ENCODE peak calls at places on chromosomes 2 and 18, in six cellular contexts. X is K562, T is H1, R is HCT116, L is SK-N-SH, S is HepG2. C is an unnamed sample.
A peak's percentile ranks its signal among the peaks of the same experiment; 100 is the strongest.

GRCh38 chr18:28062446-28062845 is 114.5 kb downstream of the CDH2 start:
- DNase-seq in X (no peak), T (no peak), R (no peak), L (no peak), S (no peak), C (no peak)

GRCh38 chr2:211258646-211259335 is 702.4 kb downstream of the CPS1 start:
- DNase-seq in X (no peak), T (no peak), R (no peak), L (no peak), S (no peak), C (no peak)

GRCh38 chr2:114754907-114755563 is 312.6 kb downstream of the DPP10 start:
- DNase-seq in X (no peak), T (no peak), R (no peak), L (no peak), S (no peak), C (no peak)

GRCh38 chr2:197889041-197889440 is 84.6 kb downstream of the PLCL1 start:
- DNase-seq in X (peak; percentile 77), T (no peak), R (no peak), L (no peak), S (no peak), C (no peak)

GRCh38 chr2:235063501-235063961 is 111.7 kb downstream of the SH3BP4 start:
- DNase-seq in X (no peak), T (no peak), R (no peak), L (no peak), S (no peak), C (no peak)

GRCh38 chr2:207855591-207855990 is 85.9 kb upstream of the FZD5 start:
- DNase-seq in X (no peak), T (no peak), R (no peak), L (no peak), S (no peak), C (no peak)

GRCh38 chr2:163465440-163465839 is 270.4 kb downstream of the FIGN start:
- DNase-seq in X (no peak), T (no peak), R (no peak), L (peak; percentile 49), S (no peak), C (no peak)

GRCh38 chr2:129907256-129907973 is 72.1 kb upstream of the RAB6C start:
- DNase-seq in X (no peak), T (no peak), R (no peak), L (no peak), S (no peak), C (no peak)

GRCh38 chr18:21391074-21391673 is 149.1 kb downstream of the GREB1L start:
- DNase-seq in X (no peak), T (no peak), R (peak; percentile 89), L (no peak), S (no peak), C (peak; percentile 76)

GRCh38 chr2:222296311-222296736 is 2.5 kb downstream of the PAX3 start:
- DNase-seq in X (no peak), T (no peak), R (no peak), L (no peak), S (no peak), C (no peak)

GRCh38 chr2:10169581-10169980 is 47.0 kb downstream of the RRM2 start:
- DNase-seq in X (no peak), T (no peak), R (no peak), L (peak; percentile 44), S (no peak), C (no peak)

GRCh38 chr2:24084386-24085375 is at the start of gene TP53I3:
- DNase-seq in X (peak; percentile 94), T (peak; percentile 75), R (peak; percentile 74), L (peak; percentile 97), S (peak; percentile 87), C (peak; percentile 76)

GRCh38 chr2:126703311-126703710 is 47.4 kb downstream of the GYPC start:
- DNase-seq in X (no peak), T (no peak), R (no peak), L (no peak), S (no peak), C (no peak)

GRCh38 chr18:12026562-12026961 is 45.3 kb downstream of the IMPA2 start:
- DNase-seq in X (no peak), T (no peak), R (no peak), L (no peak), S (no peak), C (no peak)

GRCh38 chr2:239644016-239644415 is 243.2 kb upstream of the HDAC4 start:
- DNase-seq in X (no peak), T (no peak), R (no peak), L (no peak), S (peak; percentile 32), C (no peak)

GRCh38 chr2:77521931-77522470 is at the start of gene LRRTM4:
- DNase-seq in X (no peak), T (no peak), R (no peak), L (peak; percentile 33), S (no peak), C (no peak)

GRCh38 chr2:238426568-238427434 is at the start of gene ASB1:
- DNase-seq in X (peak; percentile 79), T (peak; percentile 44), R (peak; percentile 48), L (peak; percentile 97), S (peak; percentile 73), C (no peak)

GRCh38 chr2:129823044-129823443 is 156.4 kb upstream of the RAB6C start:
- DNase-seq in X (no peak), T (no peak), R (no peak), L (no peak), S (no peak), C (no peak)

GRCh38 chr2:202064206-202064880 is 8.7 kb upstream of the KIAA2012 start:
- DNase-seq in X (no peak), T (no peak), R (no peak), L (peak; percentile 27), S (no peak), C (no peak)

GRCh38 chr2:10532631-10533101 is 84.5 kb upstream of the ODC1 start:
- DNase-seq in X (no peak), T (no peak), R (no peak), L (no peak), S (no peak), C (no peak)

GRCh38 chr2:216710531-216711282 is 15.4 kb upstream of the IGFBP5 start:
- DNase-seq in X (no peak), T (no peak), R (no peak), L (no peak), S (no peak), C (no peak)

GRCh38 chr2:208025037-208025813 is at the start of gene PLEKHM3:
- DNase-seq in X (peak; percentile 85), T (no peak), R (peak; percentile 71), L (peak; percentile 88), S (peak; percentile 75), C (no peak)

GRCh38 chr2:204065571-204065970 is 129.0 kb downstream of the ICOS start:
- DNase-seq in X (no peak), T (no peak), R (no peak), L (no peak), S (no peak), C (no peak)

GRCh38 chr2:159549234-159549633 is 67.1 kb downstream of the BAZ2B start:
- DNase-seq in X (no peak), T (no peak), R (no peak), L (no peak), S (no peak), C (no peak)

GRCh38 chr2:224359569-224359968 is 42.3 kb downstream of the FAM124B start:
- DNase-seq in X (peak; percentile 37), T (no peak), R (no peak), L (peak; percentile 55), S (peak; percentile 16), C (no peak)

GRCh38 chr2:233443511-233444183 is 89.4 kb downstream of the DGKD start:
- DNase-seq in X (peak; percentile 75), T (no peak), R (peak; percentile 53), L (peak; percentile 92), S (peak; percentile 69), C (no peak)

GRCh38 chr2:65625982-65626381 is 193.6 kb upstream of the SPRED2 start:
- DNase-seq in X (no peak), T (no peak), R (no peak), L (no peak), S (no peak), C (no peak)

GRCh38 chr2:65628156-65628555 is 195.8 kb upstream of the SPRED2 start:
- DNase-seq in X (no peak), T (no peak), R (no peak), L (no peak), S (no peak), C (no peak)

GRCh38 chr2:65626831-65627230 is 194.4 kb upstream of the SPRED2 start:
- DNase-seq in X (no peak), T (no peak), R (no peak), L (no peak), S (no peak), C (no peak)

GRCh38 chr2:65634304-65634703 is 201.9 kb upstream of the SPRED2 start:
- DNase-seq in X (no peak), T (no peak), R (no peak), L (no peak), S (no peak), C (no peak)

GRCh38 chr2:65630643-65631042 is 198.2 kb upstream of the SPRED2 start:
- DNase-seq in X (peak; percentile 14), T (no peak), R (no peak), L (no peak), S (no peak), C (no peak)
- TF ChIP-seq SIN3A in X (no peak), T (no peak), R (no peak), L (no peak), S (no peak), C (no peak)

DNA sequence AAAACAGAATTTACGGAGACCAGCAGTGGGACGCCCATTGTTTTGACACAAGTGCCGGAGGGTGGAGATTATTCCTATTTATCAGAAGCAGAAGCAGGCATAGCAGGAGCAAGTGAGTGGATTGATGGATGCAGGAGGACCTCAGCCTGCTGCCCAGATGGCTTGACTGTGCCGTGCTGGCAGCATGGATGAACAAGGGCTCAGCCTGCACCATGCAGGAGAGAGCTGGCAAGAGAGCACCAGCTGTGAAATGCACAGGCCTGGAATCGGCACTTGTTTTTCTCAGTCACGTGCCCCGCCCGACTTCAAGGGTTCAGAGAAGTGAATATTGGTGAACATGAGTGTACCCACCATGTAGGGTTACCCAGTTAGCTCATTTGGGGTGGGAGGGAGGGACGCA is 4.0 kb downstream of the IL1R2 start:
- DNase-seq in X (no peak), T (no peak), R (no peak), L (no peak), S (no peak), C (no peak)
- TF ChIP-seq SIN3A in X (no peak), T (no peak), R (no peak), L (no peak), S (no peak), C (no peak)

DNA sequence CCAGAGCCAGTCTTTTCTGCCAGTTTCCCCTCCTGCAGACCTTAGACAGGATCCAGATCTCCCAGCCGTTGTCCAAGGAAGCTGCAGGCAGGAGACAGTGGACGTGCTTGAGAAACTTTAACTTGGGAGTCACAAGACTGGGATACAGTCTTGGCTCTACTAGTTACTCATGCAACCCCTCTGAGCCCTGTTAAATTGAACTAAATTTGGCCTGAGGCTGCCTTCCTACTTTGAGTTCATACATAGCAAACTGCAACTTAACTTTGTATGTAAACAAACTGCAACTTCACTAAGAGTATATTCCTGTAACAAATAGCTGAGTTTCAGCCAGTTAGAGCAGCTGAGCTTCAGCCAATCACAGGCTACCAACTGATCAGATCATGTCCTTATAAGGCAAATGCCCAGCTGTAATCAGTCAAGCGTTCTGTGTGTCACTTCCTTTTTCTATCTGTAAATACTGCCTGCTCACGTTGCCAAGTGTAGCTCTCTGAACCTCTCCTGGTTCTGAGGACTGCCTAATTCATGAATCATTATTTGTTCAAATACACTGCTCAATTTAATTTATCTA is 140.9 kb downstream of the CAPN13 start:
- DNase-seq in X (peak; percentile 47), T (no peak), R (no peak), L (no peak), S (peak; percentile 70), C (peak; percentile 27)
- TF ChIP-seq SIN3A in X (no peak), T (no peak), R (no peak), L (no peak), S (no peak), C (no peak)

GRCh38 chr2:205288681-205289080 is 393.6 kb upstream of the NRP2 start:
- DNase-seq in X (no peak), T (no peak), R (no peak), L (no peak), S (no peak), C (no peak)
- TF ChIP-seq SIN3A in X (no peak), T (no peak), R (no peak), L (no peak), S (no peak), C (no peak)